ENCODE peak calls at places on chromosomes 16 and 17, in four cellular contexts. X, G, D and E are unnamed samples.

GRCh38 chr17:18184143-18185007 is 747 bp downstream of the ALKBH5 start:
- DNase-seq in D (no peak), X (no peak), G (no peak), E (peak)

GRCh38 chr16:46731691-46732555 is 16.2 kb downstream of the MYLK3 start:
- DNase-seq in G (no peak), X (no peak), D (no peak), E (no peak)

GRCh38 chr17:55086635-55087058 is 118.1 kb downstream of the STXBP4 start:
- DNase-seq in X (peak), G (no peak), D (no peak), E (peak)

GRCh38 chr17:79055197-79055596 is 19.4 kb upstream of the ENGASE start:
- DNase-seq in G (no peak), D (no peak), X (no peak), E (no peak)

GRCh38 chr17:59093702-59094231 is 12.9 kb downstream of the TRIM37 start:
- DNase-seq in X (no peak), D (no peak), G (peak), E (peak)

GRCh38 chr16:64983983-64984382 is 137.9 kb downstream of the CDH11 start:
- DNase-seq in X (no peak), D (peak), G (no peak), E (peak)

GRCh38 chr17:83149761-83150251 is 70.4 kb downstream of the METRNL start:
- DNase-seq in D (no peak), G (no peak), X (no peak), E (peak)

GRCh38 chr16:21233521-21234150 is at the start of gene ANKS4B:
- DNase-seq in D (no peak), X (no peak), G (no peak), E (no peak)

GRCh38 chr17:33039874-33040273 is 48.2 kb downstream of the SPACA3 start:
- DNase-seq in X (no peak), G (no peak), D (no peak), E (peak)

GRCh38 chr17:67506966-67507365 is 129.9 kb downstream of the PITPNC1 start:
- DNase-seq in G (no peak), X (no peak), D (no peak), E (peak)

GRCh38 chr17:3796110-3796821 is 4.7 kb downstream of the ITGAE start:
- DNase-seq in D (no peak), X (no peak), G (no peak), E (no peak)

GRCh38 chr17:3659541-3660111 is 8.8 kb downstream of the TAX1BP3 start:
- DNase-seq in X (no peak), G (peak), D (no peak), E (peak)

GRCh38 chr16:1557074-1557473 is 23.6 kb downstream of the TMEM204 start:
- DNase-seq in D (no peak), G (no peak), X (no peak), E (no peak)

GRCh38 chr17:64022631-64023063 is 2.2 kb upstream of the ICAM2 start:
- DNase-seq in X (no peak), G (no peak), D (no peak), E (no peak)

GRCh38 chr17:65041518-65041917 is 15.0 kb downstream of the GNA13 start:
- DNase-seq in X (no peak), D (no peak), G (no peak), E (no peak)

GRCh38 chr16:58503166-58503862 is 3.4 kb downstream of the NDRG4 start:
- DNase-seq in D (no peak), X (no peak), G (no peak), E (no peak)

GRCh38 chr17:31061678-31062077 is 33.1 kb upstream of the NF1 start:
- DNase-seq in X (no peak), G (no peak), D (no peak), E (no peak)

GRCh38 chr17:66920965-66921364 is 43.5 kb upstream of the CACNG4 start:
- DNase-seq in X (no peak), G (no peak), D (no peak), E (no peak)

GRCh38 chr17:29176500-29177351 is 3.5 kb downstream of the MYO18A start:
- DNase-seq in X (no peak), D (peak), G (peak), E (peak)

GRCh38 chr17:38604479-38605229 is 1.1 kb downstream of the SRCIN1 start:
- DNase-seq in D (no peak), X (no peak), G (peak), E (no peak)
- TF ChIP-seq CEBPB in D (no peak), X (no peak), G (no peak), E (no peak)

GRCh38 chr16:88523381-88524159 is 46.6 kb upstream of the ZC3H18 start:
- DNase-seq in X (no peak), D (no peak), G (no peak), E (no peak)

GRCh38 chr16:88525663-88525990 is 44.6 kb upstream of the ZC3H18 start:
- DNase-seq in G (no peak), D (no peak), X (no peak), E (no peak)

GRCh38 chr16:88524973-88525662 is 45.1 kb upstream of the ZC3H18 start:
- DNase-seq in X (no peak), G (no peak), D (no peak), E (no peak)

GRCh38 chr16:88526008-88526905 is 43.9 kb upstream of the ZC3H18 start:
- DNase-seq in D (no peak), G (no peak), X (no peak), E (no peak)

DNA sequence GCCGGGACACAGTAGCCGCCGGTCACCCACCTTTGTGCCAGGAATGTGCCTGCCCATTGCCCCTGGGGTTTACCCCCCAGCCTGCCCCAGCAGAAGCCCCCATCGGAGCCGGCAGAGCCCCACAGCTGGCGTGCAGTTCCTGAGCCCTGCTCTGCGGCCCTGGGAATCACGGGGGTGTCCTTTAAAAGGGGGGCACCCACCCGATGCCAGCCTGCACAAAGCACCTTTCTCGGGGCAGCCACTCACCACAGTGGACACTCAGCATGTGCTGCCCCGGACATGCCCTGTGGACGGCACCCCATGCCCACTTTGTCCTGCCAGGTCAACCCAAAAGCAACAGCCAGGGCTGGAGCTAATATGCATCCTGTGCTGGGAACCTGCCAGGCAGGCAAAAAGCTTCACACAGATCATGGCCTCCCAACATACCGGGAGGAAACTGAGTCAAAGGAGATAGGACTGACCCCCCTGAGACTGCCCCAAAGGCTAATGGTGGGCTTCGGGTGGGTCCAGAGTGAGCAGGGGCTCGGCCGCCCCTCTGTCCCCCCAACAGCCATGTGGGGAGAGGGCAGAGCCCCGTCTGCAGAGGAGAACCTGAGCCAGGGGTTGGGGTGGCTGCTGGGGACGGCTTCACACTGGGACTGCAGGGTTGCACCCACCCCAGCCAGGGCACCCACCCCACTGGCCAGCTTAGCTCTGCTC is 45.8 kb upstream of the ZC3H18 start:
- DNase-seq in G (no peak), X (no peak), D (no peak), E (no peak)
- TF ChIP-seq CEBPB in G (no peak), X (no peak), D (no peak), E (no peak)

DNA sequence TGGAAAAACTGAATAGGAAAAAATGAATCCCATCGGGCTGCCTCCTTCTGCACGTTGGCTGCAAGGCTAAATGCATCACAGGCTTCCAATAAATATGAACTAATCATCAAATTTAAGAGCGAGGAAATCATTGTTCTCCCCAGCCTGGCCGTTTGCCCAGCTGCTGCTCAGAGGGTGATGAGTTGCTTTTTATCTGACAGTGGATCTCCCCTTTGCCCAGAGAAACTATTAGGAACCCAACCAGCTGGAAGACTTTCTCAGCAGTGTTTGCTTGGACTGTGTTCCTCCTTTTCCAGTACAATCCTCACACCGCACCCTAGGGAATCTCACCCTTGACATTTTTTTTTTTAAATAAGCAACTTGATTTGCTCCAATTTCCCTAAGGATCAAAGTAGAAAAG is 149.7 kb downstream of the SOX9 start:
- DNase-seq in G (no peak), X (no peak), D (no peak), E (peak)
- TF ChIP-seq CEBPB in G (no peak), X (no peak), D (no peak), E (no peak)

GRCh38 chr16:5916711-5917191 is 819.2 kb upstream of the EEF2KMT start:
- DNase-seq in X (no peak), G (no peak), D (no peak), E (no peak)
- TF ChIP-seq CEBPB in X (no peak), G (no peak), D (no peak), E (no peak)

DNA sequence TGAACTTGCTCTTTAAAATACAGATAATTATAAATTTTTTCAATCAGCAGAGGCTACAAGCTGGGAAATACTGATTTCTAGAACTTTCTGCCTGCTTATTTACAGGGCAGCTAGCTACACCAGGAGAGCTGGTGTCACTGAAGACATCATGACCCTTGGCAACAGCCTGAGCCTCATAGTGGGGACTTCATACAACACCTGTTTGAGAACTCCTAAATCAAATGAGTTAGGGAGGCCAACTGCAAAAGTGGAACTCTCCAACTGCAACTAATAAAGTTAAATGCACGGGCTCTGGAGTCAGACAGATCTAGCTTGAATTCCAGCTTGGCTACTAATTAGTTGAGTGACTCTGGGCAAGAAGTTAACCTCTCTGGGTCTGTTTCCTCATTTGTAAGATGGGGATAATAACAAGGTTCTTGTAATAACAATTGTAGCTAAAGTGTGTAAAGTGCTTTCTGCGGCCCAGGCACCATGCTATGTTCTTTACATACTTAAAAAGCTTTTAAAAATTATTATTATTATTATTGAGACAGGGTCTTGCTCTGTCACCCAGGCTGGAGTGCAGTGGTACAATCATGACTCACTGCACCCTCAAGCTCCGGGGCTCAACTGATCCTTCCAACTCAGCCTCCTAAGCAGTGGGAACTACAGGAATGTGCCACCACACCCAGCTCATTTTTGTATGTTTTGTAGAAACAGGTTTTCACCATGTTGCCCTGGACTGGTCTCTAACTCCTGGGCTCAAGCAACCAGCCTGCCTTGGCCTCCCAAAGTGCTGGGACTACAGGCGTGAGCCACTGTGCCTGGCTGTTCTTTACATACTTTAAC is 33.4 kb downstream of the VAC14 start:
- DNase-seq in G (no peak), D (no peak), X (no peak), E (no peak)
- TF ChIP-seq CEBPB in G (no peak), D (no peak), X (no peak), E (no peak)

DNA sequence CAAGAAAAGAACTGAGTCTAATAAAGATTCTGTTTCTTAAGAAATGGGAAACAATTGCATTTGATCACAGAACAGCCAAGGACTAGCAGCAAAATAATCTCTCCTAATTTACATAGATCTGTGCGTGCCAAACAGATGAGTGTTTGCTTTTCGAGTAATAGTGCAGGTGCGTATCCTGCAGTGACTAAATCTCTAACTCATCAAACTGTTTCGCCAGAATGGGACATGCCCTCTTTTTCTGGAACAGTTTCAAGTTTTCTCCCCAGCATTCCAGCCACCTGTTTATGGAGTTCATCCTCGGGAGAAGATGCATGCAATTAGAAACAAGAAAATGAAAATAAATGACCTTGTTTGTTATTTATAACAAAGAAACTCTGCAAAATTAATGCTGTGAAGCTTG is 5.7 kb upstream of the TOX3 start:
- DNase-seq in G (no peak), D (no peak), X (no peak), E (no peak)
- TF ChIP-seq CEBPB in G (no peak), D (no peak), X (no peak), E (no peak)

DNA sequence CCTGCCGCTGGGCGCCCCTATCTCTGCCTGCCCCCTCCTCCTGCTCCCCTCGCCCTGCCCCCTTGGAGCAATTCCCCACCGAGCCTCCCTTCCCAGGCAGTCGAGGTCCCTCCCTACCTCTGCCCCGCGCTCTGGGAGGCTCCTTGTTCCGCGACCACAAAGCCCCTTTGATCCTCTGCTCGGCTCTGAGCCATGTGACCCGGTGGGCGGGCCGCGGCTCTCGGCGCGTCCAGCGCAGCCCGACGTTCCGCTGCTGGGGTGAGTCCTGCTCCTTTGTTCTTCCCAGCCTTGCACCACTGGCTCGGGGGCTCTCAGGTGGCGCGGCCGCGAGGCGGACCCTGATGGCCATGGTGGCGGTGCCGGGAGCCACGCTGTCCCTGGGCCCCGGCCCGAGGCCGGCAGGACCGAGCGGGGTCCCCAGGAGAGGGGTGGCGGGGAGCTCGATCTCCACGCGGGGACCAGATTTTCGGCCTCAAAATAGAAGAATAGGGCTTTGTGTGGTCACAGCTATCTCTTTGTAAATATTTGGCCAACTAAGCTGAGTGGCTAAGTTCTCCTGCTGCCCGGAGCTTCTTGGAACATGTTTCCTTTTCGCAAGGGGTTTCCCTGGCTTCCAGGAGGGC is 310.6 kb downstream of the SEC14L1 start:
- DNase-seq in D (peak), X (no peak), G (no peak), E (peak)
- TF ChIP-seq CEBPB in D (no peak), X (no peak), G (no peak), E (no peak)

DNA sequence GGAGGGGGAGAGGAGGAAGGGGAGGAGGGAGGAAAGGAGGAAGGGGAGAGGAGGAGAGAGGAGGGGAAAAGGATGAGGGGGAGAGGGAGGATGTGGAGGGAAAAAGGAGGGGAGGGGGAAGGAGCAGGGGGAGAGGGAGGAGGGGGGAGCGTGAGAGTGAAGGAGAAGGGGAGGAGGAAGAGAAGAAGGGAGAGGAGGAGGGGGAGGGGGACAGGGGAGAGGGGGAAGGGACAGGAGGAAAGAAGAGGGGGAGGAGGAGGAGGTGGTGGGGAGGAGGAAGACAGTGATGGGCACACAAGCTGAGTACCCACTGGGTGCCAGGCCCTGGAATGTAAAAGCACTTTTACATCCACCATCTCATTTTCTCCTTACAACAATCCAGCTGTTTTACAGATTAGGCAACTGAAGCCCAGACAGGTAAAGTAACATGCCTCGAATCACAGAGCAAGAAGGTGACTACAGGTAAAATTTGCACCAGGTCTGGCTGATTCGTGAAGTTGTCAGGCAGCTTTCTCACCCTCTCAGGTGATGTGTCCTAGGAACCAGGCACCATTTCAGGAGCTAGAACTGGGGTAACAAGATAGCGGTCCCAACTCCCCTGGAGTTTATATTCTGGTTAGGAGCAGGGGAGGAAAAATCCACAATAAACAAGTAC is 10.0 kb upstream of the LITAF start:
- DNase-seq in G (no peak), X (no peak), D (no peak), E (no peak)
- TF ChIP-seq CEBPB in G (no peak), X (no peak), D (no peak), E (no peak)

GRCh38 chr17:6476061-6476833 is 32.0 kb downstream of the PIMREG start:
- DNase-seq in D (no peak), G (no peak), X (no peak), E (no peak)
- TF ChIP-seq CEBPB in D (no peak), G (no peak), X (no peak), E (no peak)